ENCODE peak calls at places on chromosomes 2 and 18, in five cellular contexts. F is GM12892, M is T-helper 17 cell, T is cardiac fibroblast, J is IMR-90. O is an unnamed sample.

GRCh38 chr18:8721716-8722115 is 16.4 kb downstream of the MTCL1 start:
- DNase-seq in F (no peak), J (peak), M (no peak), T (peak), O (peak)

GRCh38 chr2:177148477-177149154 is 64.0 kb upstream of the HNRNPA3 start:
- DNase-seq in F (no peak), J (peak), M (peak), T (peak), O (peak)

GRCh38 chr2:10490806-10491291 is 42.7 kb upstream of the ODC1 start:
- DNase-seq in M (no peak), T (no peak), F (no peak), J (no peak), O (peak)

GRCh38 chr2:120450196-120450820 is 104.4 kb downstream of the INHBB start:
- DNase-seq in T (no peak), M (no peak), F (no peak), J (peak), O (no peak)

GRCh38 chr18:63067939-63068338 is 251.6 kb downstream of the BCL2 start:
- DNase-seq in F (no peak), T (no peak), J (no peak), M (no peak), O (no peak)

GRCh38 chr2:222174450-222174849 is 124.3 kb downstream of the PAX3 start:
- DNase-seq in T (no peak), J (no peak), M (no peak), F (no peak), O (no peak)

GRCh38 chr2:494853-495252 is 182.4 kb downstream of the TMEM18 start:
- DNase-seq in T (no peak), J (no peak), M (no peak), F (no peak), O (no peak)

GRCh38 chr2:44015239-44015638 is 19.4 kb upstream of the LRPPRC start:
- DNase-seq in T (no peak), M (no peak), F (no peak), J (no peak), O (no peak)

GRCh38 chr2:212361174-212361756 is 177.3 kb downstream of the ERBB4 start:
- DNase-seq in J (no peak), M (no peak), F (no peak), T (no peak), O (no peak)

GRCh38 chr2:195820373-195820772 is 163.3 kb downstream of the SLC39A10 start:
- DNase-seq in J (peak), M (no peak), T (peak), F (no peak), O (no peak)

GRCh38 chr18:76490701-76491171 is 4.3 kb downstream of the ZNF516 start:
- DNase-seq in T (peak), F (no peak), J (peak), M (peak), O (peak)

GRCh38 chr2:54122939-54123338 is 7.5 kb downstream of the ACYP2 start:
- DNase-seq in F (no peak), T (peak), J (peak), M (no peak), O (peak)

GRCh38 chr18:28003451-28003850 is 173.5 kb downstream of the CDH2 start:
- DNase-seq in F (no peak), M (no peak), T (peak), J (peak), O (no peak)

GRCh38 chr18:77133920-77134496 is 1.4 kb upstream of the MBP start:
- DNase-seq in F (no peak), J (no peak), M (no peak), T (no peak), O (no peak)

GRCh38 chr18:58005885-58006523 is 38.0 kb upstream of the NEDD4L start:
- DNase-seq in F (no peak), M (no peak), J (peak), T (peak), O (no peak)

GRCh38 chr2:42101641-42102605 is 54.1 kb downstream of the PKDCC start:
- DNase-seq in M (peak), T (peak), J (peak), F (peak), O (peak)

GRCh38 chr2:19801367-19802087 is 100.3 kb downstream of the TTC32 start:
- DNase-seq in M (no peak), T (peak), F (no peak), J (peak), O (peak)

GRCh38 chr2:41353060-41353459 is 694.8 kb upstream of the PKDCC start:
- DNase-seq in F (no peak), M (no peak), T (no peak), J (no peak), O (no peak)

GRCh38 chr2:96684883-96685282 is 42.3 kb downstream of the FER1L5 start:
- DNase-seq in F (no peak), M (no peak), T (no peak), J (no peak), O (no peak)

GRCh38 chr2:8441371-8441770 is 240.5 kb upstream of the ID2 start:
- DNase-seq in F (no peak), M (no peak), T (no peak), J (no peak), O (no peak)

GRCh38 chr2:235011929-235012631 is 60.3 kb downstream of the SH3BP4 start:
- DNase-seq in F (no peak), T (no peak), M (no peak), J (no peak), O (no peak)

GRCh38 chr2:43759195-43759594 is 14.6 kb upstream of the DYNC2LI1 start:
- DNase-seq in T (peak), F (no peak), M (no peak), J (peak), O (peak)

GRCh38 chr18:9719421-9719981 is 11.4 kb downstream of the RAB31 start:
- DNase-seq in F (no peak), T (peak), M (no peak), J (peak), O (no peak)

GRCh38 chr2:107681946-107682345 is 144.7 kb upstream of the RGPD4 start:
- DNase-seq in M (no peak), F (no peak), T (no peak), J (no peak), O (no peak)

GRCh38 chr2:179446475-179447141 is 182.0 kb upstream of the SESTD1 start:
- DNase-seq in J (no peak), M (no peak), T (no peak), F (no peak), O (peak)

GRCh38 chr2:226707500-226707899 is 92.1 kb downstream of the IRS1 start:
- DNase-seq in F (no peak), J (peak), T (peak), M (no peak), O (no peak)

GRCh38 chr18:44181951-44182350 is 498.7 kb upstream of the SETBP1 start:
- DNase-seq in J (no peak), M (no peak), T (no peak), F (no peak), O (no peak)

GRCh38 chr2:199431748-199432213 is 26.0 kb downstream of the SATB2 start:
- DNase-seq in T (peak), M (no peak), F (no peak), J (peak), O (no peak)

GRCh38 chr2:159744363-159744762 is 32.1 kb downstream of the MARCHF7 start:
- DNase-seq in T (peak), F (no peak), J (peak), M (no peak), O (no peak)

GRCh38 chr2:231800493-231801091 is 14.3 kb downstream of the COPS7B start:
- DNase-seq in M (no peak), T (peak), F (no peak), J (peak), O (peak)

O was measured in HT-29.